ENCODE peak calls at places on chromosomes 2 and 18, in six cellular contexts. C is neural progenitor cell, X is B cell, S is IMR-90, R is fibroblast of villous mesenchyme, E is heart right ventricle. I is an unnamed sample.

GRCh38 chr18:57603871-57604270 is 17.4 kb upstream of the FECH start:
- DNase-seq in C (no peak), X (no peak), S (no peak), R (no peak), E (no peak), I (no peak)

GRCh38 chr2:224268441-224268840 is 133.5 kb downstream of the FAM124B start:
- DNase-seq in C (no peak), X (no peak), S (peak), R (peak), E (no peak), I (peak)

GRCh38 chr2:210541280-210541902 is 15.0 kb upstream of the CPS1 start:
- DNase-seq in C (no peak), X (no peak), S (peak), R (peak), E (no peak), I (no peak)

GRCh38 chr2:200747668-200748618 is 63.8 kb upstream of the BZW1 start:
- DNase-seq in C (no peak), X (no peak), S (peak), R (peak), E (no peak), I (peak)

GRCh38 chr2:239978381-239978780 is 46.8 kb downstream of the NDUFA10 start:
- DNase-seq in C (no peak), X (no peak), S (peak), R (peak), E (no peak), I (no peak)

GRCh38 chr2:105798595-105798994 is 53.9 kb downstream of the NCK2 start:
- DNase-seq in C (no peak), X (no peak), S (peak), R (no peak), E (no peak), I (no peak)

GRCh38 chr2:189951791-189952535 is 110.6 kb downstream of the MSTN start:
- DNase-seq in C (no peak), X (no peak), S (no peak), R (no peak), E (no peak), I (no peak)

GRCh38 chr2:70115646-70116442 is 28.6 kb downstream of the PCBP1 start:
- DNase-seq in C (no peak), X (no peak), S (no peak), R (no peak), E (peak), I (no peak)

GRCh38 chr2:7424481-7424880 is 507.3 kb downstream of the RNF144A start:
- DNase-seq in C (no peak), X (no peak), S (no peak), R (no peak), E (no peak), I (no peak)

GRCh38 chr18:62982600-62983251 is 267.4 kb downstream of the PHLPP1 start:
- DNase-seq in C (peak), X (peak), S (peak), R (peak), E (peak), I (peak)

GRCh38 chr2:101446869-101447268 is 28.0 kb downstream of the RFX8 start:
- DNase-seq in C (no peak), X (no peak), S (peak), R (no peak), E (no peak), I (peak)

GRCh38 chr2:23782647-23783046 is 144.3 kb downstream of the ATAD2B start:
- DNase-seq in C (no peak), X (no peak), S (no peak), R (no peak), E (no peak), I (no peak)

GRCh38 chr2:228378696-228379425 is 197.4 kb upstream of the SPHKAP start:
- DNase-seq in C (no peak), X (no peak), S (no peak), R (no peak), E (peak), I (no peak)

GRCh38 chr2:238882083-238882755 is 34.3 kb downstream of the TWIST2 start:
- DNase-seq in C (no peak), X (no peak), S (peak), R (no peak), E (no peak), I (no peak)

GRCh38 chr18:65415167-65415566 is 335.6 kb upstream of the CDH7 start:
- DNase-seq in C (peak), X (no peak), S (no peak), R (no peak), E (no peak), I (peak)

GRCh38 chr18:27803957-27804356 is 373.0 kb downstream of the CDH2 start:
- DNase-seq in C (no peak), X (no peak), S (no peak), R (peak), E (no peak), I (no peak)

GRCh38 chr2:182049330-182049729 is 63.7 kb downstream of the PPP1R1C start:
- DNase-seq in C (no peak), X (no peak), S (peak), R (no peak), E (no peak), I (no peak)

DNA sequence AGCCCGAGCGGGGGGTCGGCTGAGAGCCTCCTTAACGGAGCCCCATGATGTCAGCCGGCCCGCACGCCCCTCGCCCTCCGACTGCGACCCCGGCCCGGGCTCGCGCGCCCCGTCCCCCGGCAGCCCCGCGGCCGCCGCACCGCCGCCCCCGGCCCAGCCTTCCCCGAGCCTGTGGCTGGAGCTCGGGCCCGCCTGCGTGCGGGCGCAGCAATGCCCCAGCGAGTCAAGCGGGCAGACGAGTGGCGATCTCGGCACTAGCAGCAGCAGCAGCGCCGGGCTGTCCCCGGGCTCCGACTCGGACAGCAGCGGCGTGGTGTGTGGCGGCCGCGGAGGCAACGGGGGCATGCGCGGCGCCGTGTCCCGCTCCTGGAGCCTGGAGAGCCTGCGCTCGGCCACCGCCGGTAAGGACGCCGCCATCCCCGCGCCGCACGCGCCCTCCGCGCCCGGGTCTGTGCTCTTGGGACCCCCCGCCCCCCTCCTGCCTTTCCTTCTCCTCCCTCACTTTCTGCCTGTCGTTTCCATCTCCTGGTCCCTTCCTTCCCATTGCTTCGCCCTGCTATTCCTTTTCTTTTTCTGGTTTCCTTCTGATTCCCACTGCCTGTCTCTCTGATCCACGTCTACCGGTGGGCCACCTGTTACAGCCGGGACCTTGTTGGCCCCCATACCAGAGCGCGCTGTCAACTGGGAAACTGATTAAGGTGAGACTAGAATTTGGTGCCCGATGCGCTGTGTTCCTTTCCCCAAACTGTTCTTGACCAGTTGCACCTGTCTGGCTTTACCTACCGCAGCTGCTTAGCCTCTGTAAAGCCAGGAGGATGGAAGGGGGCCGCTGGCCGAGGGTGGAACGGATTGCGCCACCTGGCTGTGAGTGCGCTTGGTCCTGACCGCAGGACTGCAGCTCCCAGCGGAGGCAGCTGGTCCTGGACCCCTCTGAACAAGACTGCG is 127.4 kb downstream of the ARHGEF4 start:
- DNase-seq in C (peak), X (no peak), S (no peak), R (no peak), E (no peak), I (no peak)
- TF ChIP-seq CTCF in C (peak), X (no peak), S (no peak), R (no peak), E (peak), I (no peak)

GRCh38 chr2:65032016-65032975 is 23.9 kb upstream of the CEP68 start:
- DNase-seq in C (no peak), X (no peak), S (no peak), R (no peak), E (no peak), I (no peak)

GRCh38 chr2:65031341-65032015 is 24.7 kb upstream of the CEP68 start:
- DNase-seq in C (peak), X (peak), S (no peak), R (no peak), E (no peak), I (no peak)

GRCh38 chr2:65035544-65035943 is 20.7 kb upstream of the CEP68 start:
- DNase-seq in C (no peak), X (no peak), S (no peak), R (no peak), E (no peak), I (no peak)

GRCh38 chr2:65030933-65031332 is 25.3 kb upstream of the CEP68 start:
- DNase-seq in C (no peak), X (no peak), S (no peak), R (no peak), E (no peak), I (no peak)

DNA sequence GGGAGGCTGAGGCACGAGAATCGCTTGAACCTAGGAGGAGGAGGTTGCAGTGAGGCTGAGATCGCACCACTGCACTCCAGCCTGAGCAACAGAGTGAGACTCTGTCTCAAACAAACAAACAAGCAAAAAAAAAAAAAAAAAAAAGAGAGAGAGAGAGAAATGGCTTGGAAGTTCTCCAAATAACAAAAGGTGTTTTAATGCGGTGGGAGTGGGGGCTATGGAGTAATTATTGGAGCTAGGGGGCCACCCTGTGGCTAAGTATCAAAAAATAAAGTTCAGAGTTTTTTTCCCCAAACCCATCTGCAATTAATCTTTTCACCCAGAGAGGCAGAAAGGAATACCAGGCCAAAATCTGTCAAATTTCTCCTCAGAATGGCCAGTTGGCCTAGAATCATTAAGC is 23.0 kb upstream of the CEP68 start:
- DNase-seq in C (no peak), X (no peak), S (no peak), R (peak), E (no peak), I (no peak)
- TF ChIP-seq CTCF in C (peak), X (no peak), S (peak), R (peak), E (no peak), I (no peak)

GRCh38 chr2:226795281-226796011 is 4.2 kb downstream of the IRS1 start:
- DNase-seq in C (no peak), X (no peak), S (peak), R (peak), E (peak), I (peak)
- TF ChIP-seq CTCF in C (no peak), X (no peak), S (peak), R (peak), E (peak), I (peak)

GRCh38 chr2:48589170-48589767 is 28.4 kb upstream of the GTF2A1L start:
- DNase-seq in C (peak), X (no peak), S (peak), R (peak), E (peak), I (peak)
- TF ChIP-seq CTCF in C (peak), X (peak), S (peak), R (peak), E (peak), I (peak)

DNA sequence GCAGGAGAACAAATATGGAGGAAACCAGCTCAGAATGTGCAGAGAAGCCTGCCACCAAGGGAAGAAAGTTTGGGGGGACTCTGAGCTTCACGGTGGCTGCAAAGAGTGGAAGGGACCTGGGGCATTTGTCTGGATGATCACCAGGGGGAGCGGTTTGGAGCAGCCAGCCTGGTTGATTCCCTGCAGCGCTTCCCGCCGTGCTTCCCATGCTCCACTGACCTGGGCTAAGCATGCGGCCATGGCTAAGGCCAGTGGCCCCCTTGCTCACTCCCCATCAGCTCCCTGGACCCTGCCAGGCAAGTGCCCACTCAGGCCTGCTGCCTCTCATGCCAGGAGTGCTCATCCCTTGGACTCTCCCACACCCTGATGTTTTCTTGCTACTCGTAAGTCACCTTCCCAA is 27.0 kb downstream of the NTSR2 start:
- DNase-seq in C (no peak), X (no peak), S (no peak), R (no peak), E (no peak), I (no peak)
- TF ChIP-seq CTCF in C (no peak), X (no peak), S (no peak), R (peak), E (no peak), I (no peak)

GRCh38 chr2:43225093-43225787 is 1.2 kb downstream of the ZFP36L2 start:
- DNase-seq in C (peak), X (peak), S (peak), R (peak), E (peak), I (peak)
- TF ChIP-seq CTCF in C (no peak), X (no peak), S (no peak), R (no peak), E (no peak), I (no peak)

GRCh38 chr2:128086244-128086643 is 4.8 kb upstream of the UGGT1 start:
- DNase-seq in C (no peak), X (no peak), S (no peak), R (no peak), E (no peak), I (no peak)
- TF ChIP-seq CTCF in C (no peak), X (no peak), S (no peak), R (no peak), E (no peak), I (no peak)

I was measured in astrocyte of the spinal cord.